ENCODE peak calls at places on chromosomes 1 and 21, in four cellular contexts. E, A, W and T are unnamed samples. For H3K79me1, the result is how much of the 10 kb centered on the place peaks cover.

GRCh38 chr1:53502641-53503432 is 43.6 kb downstream of the DMRTB1 start:
- DNase-seq in E (no peak), A (peak), W (no peak), T (no peak)

GRCh38 chr1:94734963-94735899 is 84.9 kb upstream of the SLC44A3 start:
- DNase-seq in E (peak), A (peak), W (peak), T (peak)

GRCh38 chr1:99005142-99005491 is 456 bp upstream of the PLPPR5 start:
- DNase-seq in E (no peak), A (peak), W (no peak), T (peak)

GRCh38 chr1:225977937-225978748 is 21.0 kb downstream of the SDE2 start:
- DNase-seq in E (no peak), A (no peak), W (no peak), T (no peak)

GRCh38 chr1:52590275-52590674 is 11.9 kb upstream of the GPX7 start:
- DNase-seq in E (no peak), A (no peak), W (no peak), T (no peak)

GRCh38 chr1:70248729-70249128 is 27.5 kb downstream of the SRSF11 start:
- DNase-seq in E (no peak), A (no peak), W (no peak), T (no peak)

GRCh38 chr1:160519542-160520435 is 3.3 kb downstream of the SLAMF6 start:
- DNase-seq in E (no peak), A (no peak), W (no peak), T (no peak)

GRCh38 chr1:58768971-58769808 is 14.7 kb downstream of the JUN start:
- DNase-seq in E (peak), A (peak), W (no peak), T (peak)

GRCh38 chr1:16375521-16376359 is 8.7 kb downstream of the SZRD1 start:
- DNase-seq in E (peak), A (no peak), W (no peak), T (peak)

GRCh38 chr1:91535441-91535840 is 34.8 kb downstream of the CDC7 start:
- DNase-seq in E (no peak), A (no peak), W (no peak), T (no peak)

GRCh38 chr1:95408506-95409136 is 174.6 kb downstream of the RWDD3 start:
- DNase-seq in E (no peak), A (no peak), W (no peak), T (no peak)

GRCh38 chr1:85576642-85577420 is 3.7 kb upstream of the CCN1 start:
- DNase-seq in E (peak), A (peak), W (no peak), T (peak)

GRCh38 chr1:47471163-47471562 is 33.3 kb downstream of the FOXD2 start:
- DNase-seq in E (no peak), A (no peak), W (no peak), T (no peak)

GRCh38 chr1:203146537-203146936 is 19.0 kb downstream of the ADORA1 start:
- DNase-seq in E (no peak), A (no peak), W (no peak), T (no peak)

GRCh38 chr1:41518471-41518870 is 34.0 kb upstream of the EDN2 start:
- DNase-seq in E (no peak), A (no peak), W (no peak), T (no peak)

GRCh38 chr1:209041936-209042335 is 541.6 kb upstream of the CAMK1G start:
- DNase-seq in E (no peak), A (no peak), W (no peak), T (peak)

GRCh38 chr21:23475518-23476189 is 2131.6 kb downstream of the MRPL39 start:
- DNase-seq in E (no peak), A (no peak), W (no peak), T (no peak)

GRCh38 chr21:43933146-43933673 is 68.2 kb downstream of the AGPAT3 start:
- DNase-seq in E (no peak), A (no peak), W (no peak), T (no peak)

GRCh38 chr21:41663805-41664788 is 102.8 kb downstream of the RIPK4 start:
- DNase-seq in E (peak), A (no peak), W (no peak), T (peak)

GRCh38 chr1:202571719-202572339 is 138.4 kb downstream of the SYT2 start:
- DNase-seq in E (peak), A (no peak), W (no peak), T (peak)

GRCh38 chr1:111880866-111881837 is 108.3 kb downstream of the KCND3 start:
- DNase-seq in E (no peak), A (no peak), W (no peak), T (no peak)

GRCh38 chr1:119778886-119779560 is 10.3 kb upstream of the HMGCS2 start:
- DNase-seq in E (no peak), A (no peak), W (no peak), T (no peak)

GRCh38 chr1:181073638-181074037 is 14.9 kb upstream of the IER5 start:
- DNase-seq in E (peak), A (no peak), W (no peak), T (peak)

GRCh38 chr1:200211157-200211556 is 183.6 kb downstream of the NR5A2 start:
- DNase-seq in E (peak), A (no peak), W (no peak), T (peak)

GRCh38 chr21:41680444-41681335 is 86.2 kb downstream of the RIPK4 start:
- DNase-seq in E (no peak), A (no peak), W (no peak), T (no peak)

GRCh38 chr1:25727819-25728286 is 72.1 kb upstream of the SELENON start:
- DNase-seq in E (peak), A (no peak), W (no peak), T (peak)

GRCh38 chr1:219066631-219067349 is 106.9 kb upstream of the LYPLAL1 start:
- DNase-seq in E (peak), A (no peak), W (no peak), T (peak)

GRCh38 chr1:215600258-215600792 is 33.2 kb downstream of the KCTD3 start:
- DNase-seq in E (no peak), A (no peak), W (no peak), T (no peak)

GRCh38 chr1:94654505-94654904 is 112.9 kb upstream of the F3 start:
- DNase-seq in E (no peak), A (no peak), W (no peak), T (no peak)

GRCh38 chr1:66505671-66506392 is 28.1 kb upstream of the SGIP1 start:
- DNase-seq in E (peak), A (no peak), W (no peak), T (peak)

GRCh38 chr1:232150770-232151548 is 479.0 kb downstream of the SIPA1L2 start:
- DNase-seq in E (no peak), A (no peak), W (no peak), T (no peak)
- H2BK15ac ChIP-seq in E (peak), A (no peak), W (no peak), T (no peak)

GRCh38 chr1:155126494-155127104 is 1.1 kb upstream of the EFNA1 start:
- DNase-seq in E (peak), A (peak), W (no peak), T (peak)
- H3K79me1 ChIP-seq in E (under half), A (under half), W (under half), T (under half)

DNA sequence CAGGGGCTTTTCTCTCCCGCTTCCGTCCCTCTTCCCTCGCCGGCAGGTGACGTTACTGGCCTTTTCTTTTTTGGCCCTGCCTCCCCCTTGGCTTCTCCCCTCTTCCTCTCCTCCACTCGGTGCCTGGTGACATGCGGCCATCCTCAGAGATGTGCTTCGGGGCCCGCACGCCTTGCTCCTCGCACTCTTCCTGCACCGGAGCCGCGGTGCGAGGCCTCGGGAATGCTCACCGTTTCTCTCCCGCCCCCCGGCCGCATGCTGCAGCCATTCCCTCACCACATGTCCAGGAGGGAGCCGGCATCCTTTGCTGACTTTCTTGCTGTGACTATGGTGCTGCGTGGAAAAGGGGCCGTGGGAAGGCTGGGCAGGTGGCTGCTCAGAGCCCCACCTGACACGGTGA is 39.3 kb downstream of the PDE9A start:
- DNase-seq in E (no peak), A (no peak), W (no peak), T (no peak)
- H2BK120ac ChIP-seq in E (no peak), A (no peak), W (no peak), T (no peak)

GRCh38 chr1:3185896-3186525 is 117.0 kb downstream of the PRDM16 start:
- DNase-seq in E (no peak), A (no peak), W (no peak), T (no peak)
- H2BK15ac ChIP-seq in E (no peak), A (no peak), W (no peak), T (no peak)